ENCODE peak calls at places on chromosomes 6 and 20, in eight cellular contexts. G is GM23338, Z is OCI-LY7, N is cardiac fibroblast, B is Calu3, P is NCI-H1105, E is midbrain, H is lung microvascular endothelial cell. W is an unnamed sample.

GRCh38 chr20:38728911-38729642 is 4.8 kb downstream of the SLC32A1 start:
- DNase-seq in G (peak), Z (no peak), N (no peak), B (no peak), P (no peak), E (no peak), H (no peak), W (no peak)

GRCh38 chr6:129150476-129150875 is 267.5 kb downstream of the LAMA2 start:
- DNase-seq in G (no peak), Z (no peak), N (no peak), B (no peak), P (no peak), E (no peak), H (no peak), W (no peak)

GRCh38 chr20:10578607-10579006 is 95.2 kb downstream of the JAG1 start:
- DNase-seq in G (no peak), Z (no peak), N (peak), B (no peak), P (no peak), E (no peak), H (peak), W (no peak)

GRCh38 chr6:33297406-33297955 is 1.3 kb downstream of the RGL2 start:
- DNase-seq in G (peak), Z (peak), N (no peak), B (peak), P (no peak), E (no peak), H (no peak), W (no peak)

GRCh38 chr6:32110632-32111031 is 1.5 kb upstream of the TNXB start:
- DNase-seq in G (no peak), Z (no peak), N (no peak), B (no peak), P (no peak), E (no peak), H (no peak), W (no peak)

GRCh38 chr6:119261944-119262284 is 87.6 kb downstream of the MAN1A1 start:
- DNase-seq in G (no peak), Z (no peak), N (no peak), B (no peak), P (no peak), E (no peak), H (no peak), W (no peak)

GRCh38 chr6:118606268-118606667 is 45.1 kb downstream of the CEP85L start:
- DNase-seq in G (no peak), Z (no peak), N (no peak), B (no peak), P (no peak), E (no peak), H (no peak), W (no peak)

GRCh38 chr6:75666590-75666989 is 64.9 kb downstream of the SENP6 start:
- DNase-seq in G (no peak), Z (no peak), N (no peak), B (no peak), P (no peak), E (no peak), H (no peak), W (no peak)

GRCh38 chr20:39775110-39775509 is 813.0 kb downstream of the DHX35 start:
- DNase-seq in G (no peak), Z (no peak), N (peak), B (no peak), P (no peak), E (no peak), H (no peak), W (peak)

GRCh38 chr20:38751360-38751976 is 3.2 kb downstream of the ACTR5 start:
- DNase-seq in G (peak), Z (peak), N (peak), B (peak), P (peak), E (peak), H (peak), W (peak)

GRCh38 chr6:109143191-109143590 is 47.9 kb downstream of the CEP57L1 start:
- DNase-seq in G (no peak), Z (no peak), N (no peak), B (no peak), P (no peak), E (no peak), H (no peak), W (no peak)

GRCh38 chr6:10237284-10238043 is 177.4 kb downstream of the TFAP2A start:
- DNase-seq in G (no peak), Z (no peak), N (no peak), B (peak), P (no peak), E (no peak), H (no peak), W (no peak)

GRCh38 chr6:37822851-37823682 is 3.5 kb downstream of the ZFAND3 start:
- DNase-seq in G (peak), Z (no peak), N (peak), B (peak), P (no peak), E (no peak), H (peak), W (no peak)

GRCh38 chr6:89727501-89727900 is 89.0 kb upstream of the LYRM2 start:
- DNase-seq in G (no peak), Z (no peak), N (no peak), B (no peak), P (no peak), E (no peak), H (no peak), W (no peak)

GRCh38 chr20:63267681-63268080 is 4.9 kb upstream of the ARFGAP1 start:
- DNase-seq in G (no peak), Z (no peak), N (no peak), B (no peak), P (no peak), E (no peak), H (no peak), W (no peak)

GRCh38 chr20:31572042-31572700 is 32.9 kb upstream of the ID1 start:
- DNase-seq in G (peak), Z (no peak), N (no peak), B (no peak), P (no peak), E (no peak), H (no peak), W (no peak)

GRCh38 chr6:104332407-104332806 is 527.3 kb downstream of the HACE1 start:
- DNase-seq in G (no peak), Z (no peak), N (no peak), B (no peak), P (no peak), E (no peak), H (no peak), W (no peak)

GRCh38 chr6:54191460-54191859 is 80.2 kb downstream of the MLIP start:
- DNase-seq in G (no peak), Z (no peak), N (peak), B (no peak), P (peak), E (no peak), H (peak), W (peak)

GRCh38 chr6:113634352-113635163 is 222.6 kb upstream of the MARCKS start:
- DNase-seq in G (no peak), Z (peak), N (peak), B (no peak), P (no peak), E (no peak), H (peak), W (no peak)

GRCh38 chr6:40038626-40039025 is 104.4 kb upstream of the MOCS1 start:
- DNase-seq in G (peak), Z (no peak), N (no peak), B (no peak), P (no peak), E (no peak), H (no peak), W (no peak)

GRCh38 chr20:51923611-51924010 is 121.3 kb upstream of the SALL4 start:
- DNase-seq in G (no peak), Z (no peak), N (no peak), B (no peak), P (no peak), E (no peak), H (no peak), W (no peak)

GRCh38 chr6:139981810-139982550 is 607.5 kb upstream of the CITED2 start:
- DNase-seq in G (peak), Z (no peak), N (peak), B (peak), P (no peak), E (no peak), H (peak), W (no peak)

GRCh38 chr20:2907519-2907918 is 34.2 kb downstream of the PTPRA start:
- DNase-seq in G (no peak), Z (no peak), N (peak), B (no peak), P (no peak), E (no peak), H (no peak), W (no peak)

GRCh38 chr20:14142964-14143627 is 147.8 kb downstream of the MACROD2 start:
- DNase-seq in G (no peak), Z (no peak), N (peak), B (no peak), P (no peak), E (no peak), H (no peak), W (peak)

GRCh38 chr20:61230166-61230565 is 21.9 kb upstream of the CDH4 start:
- DNase-seq in G (no peak), Z (no peak), N (no peak), B (no peak), P (no peak), E (no peak), H (no peak), W (no peak)

GRCh38 chr6:160388922-160389321 is 40.7 kb downstream of the SLC22A3 start:
- DNase-seq in G (no peak), Z (no peak), N (no peak), B (no peak), P (no peak), E (no peak), H (no peak), W (no peak)

GRCh38 chr20:24951536-24952047 is 2.5 kb downstream of the CST7 start:
- DNase-seq in G (no peak), Z (no peak), N (no peak), B (no peak), P (no peak), E (no peak), H (no peak), W (no peak)

GRCh38 chr6:44003345-44004061 is 123.7 kb downstream of the MRPL14 start:
- DNase-seq in G (peak), Z (no peak), N (no peak), B (no peak), P (no peak), E (no peak), H (no peak), W (no peak)

GRCh38 chr20:12535316-12535715 is 473.5 kb upstream of the SPTLC3 start:
- DNase-seq in G (no peak), Z (no peak), N (no peak), B (no peak), P (no peak), E (no peak), H (no peak), W (no peak)

GRCh38 chr6:102417368-102417767 is 1023.9 kb downstream of the GRIK2 start:
- DNase-seq in G (no peak), Z (no peak), N (no peak), B (no peak), P (no peak), E (no peak), H (no peak), W (no peak)

GRCh38 chr20:50222568-50223320 is 32.1 kb downstream of the CEBPB start:
- DNase-seq in G (no peak), Z (no peak), N (no peak), B (no peak), P (no peak), E (no peak), H (no peak), W (no peak)

GRCh38 chr6:131460603-131460995 is 112.4 kb upstream of the ARG1 start:
- DNase-seq in G (no peak), Z (no peak), N (peak), B (no peak), P (no peak), E (no peak), H (no peak), W (no peak)

GRCh38 chr6:123402052-123402451 is 234.7 kb downstream of the TRDN start:
- DNase-seq in G (peak), Z (peak), N (peak), B (no peak), P (no peak), E (no peak), H (no peak), W (no peak)

GRCh38 chr6:2850480-2851150 is 9.0 kb upstream of the SERPINB1 start:
- DNase-seq in G (no peak), Z (no peak), N (peak), B (no peak), P (no peak), E (no peak), H (peak), W (no peak)

GRCh38 chr20:63095718-63096654 is 89.2 kb upstream of the BHLHE23 start:
- DNase-seq in G (no peak), Z (no peak), N (no peak), B (peak), P (no peak), E (no peak), H (no peak), W (no peak)

GRCh38 chr6:139129284-139129683 is 5.6 kb upstream of the HECA start:
- DNase-seq in G (no peak), Z (no peak), N (peak), B (no peak), P (no peak), E (no peak), H (no peak), W (no peak)